ENCODE peak calls at places on chromosomes 5 and 9, in five cellular contexts. K, W, B, S and Z are unnamed samples.
A peak's percentile ranks its signal among the peaks of the same experiment; 100 is the strongest.

GRCh38 chr5:32498484-32498883 is 53.9 kb upstream of the ZFR start:
- DNase-seq in K (no peak), W (no peak), B (no peak), S (no peak), Z (no peak)

GRCh38 chr9:135480071-135480941 is 724 bp downstream of the PPP1R26 start:
- DNase-seq in S (no peak), W (no peak), B (peak; percentile 31), K (no peak), Z (no peak)

GRCh38 chr5:19608434-19608833 is 379.6 kb downstream of the CDH18 start:
- DNase-seq in S (no peak), K (no peak), W (no peak), B (no peak), Z (no peak)

GRCh38 chr5:128966375-128966774 is 1.1 kb downstream of the SLC27A6 start:
- DNase-seq in S (no peak), K (no peak), B (no peak), W (no peak), Z (no peak)

GRCh38 chr5:68418230-68418629 is 202.7 kb downstream of the PIK3R1 start:
- DNase-seq in S (no peak), B (no peak), W (no peak), K (no peak), Z (no peak)

GRCh38 chr5:172647341-172648007 is 6.4 kb downstream of the NEURL1B start:
- DNase-seq in S (no peak), K (no peak), B (no peak), W (no peak), Z (no peak)

GRCh38 chr5:157167219-157167621 is 1.2 kb upstream of the GARIN3 start:
- DNase-seq in K (no peak), B (no peak), S (no peak), W (no peak), Z (no peak)

GRCh38 chr9:127140181-127140580 is 17.7 kb upstream of the ANGPTL2 start:
- DNase-seq in W (no peak), S (no peak), K (no peak), B (no peak), Z (no peak)

GRCh38 chr9:123471843-123472570 is 116.0 kb downstream of the CRB2 start:
- DNase-seq in S (no peak), B (no peak), W (no peak), K (no peak), Z (no peak)

GRCh38 chr9:92328225-92328624 is 2.5 kb downstream of the CENPP start:
- DNase-seq in S (no peak), K (peak; percentile 46), B (no peak), W (no peak), Z (no peak)

GRCh38 chr5:56814963-56815656 is at the start of gene MAP3K1:
- DNase-seq in S (peak; percentile 24), K (peak; percentile 27), W (peak; percentile 87), B (peak; percentile 86), Z (peak; percentile 79)
- TF ChIP-seq CTCF in S (no peak), K (no peak), W (no peak), B (no peak), Z (peak; percentile 11)

DNA sequence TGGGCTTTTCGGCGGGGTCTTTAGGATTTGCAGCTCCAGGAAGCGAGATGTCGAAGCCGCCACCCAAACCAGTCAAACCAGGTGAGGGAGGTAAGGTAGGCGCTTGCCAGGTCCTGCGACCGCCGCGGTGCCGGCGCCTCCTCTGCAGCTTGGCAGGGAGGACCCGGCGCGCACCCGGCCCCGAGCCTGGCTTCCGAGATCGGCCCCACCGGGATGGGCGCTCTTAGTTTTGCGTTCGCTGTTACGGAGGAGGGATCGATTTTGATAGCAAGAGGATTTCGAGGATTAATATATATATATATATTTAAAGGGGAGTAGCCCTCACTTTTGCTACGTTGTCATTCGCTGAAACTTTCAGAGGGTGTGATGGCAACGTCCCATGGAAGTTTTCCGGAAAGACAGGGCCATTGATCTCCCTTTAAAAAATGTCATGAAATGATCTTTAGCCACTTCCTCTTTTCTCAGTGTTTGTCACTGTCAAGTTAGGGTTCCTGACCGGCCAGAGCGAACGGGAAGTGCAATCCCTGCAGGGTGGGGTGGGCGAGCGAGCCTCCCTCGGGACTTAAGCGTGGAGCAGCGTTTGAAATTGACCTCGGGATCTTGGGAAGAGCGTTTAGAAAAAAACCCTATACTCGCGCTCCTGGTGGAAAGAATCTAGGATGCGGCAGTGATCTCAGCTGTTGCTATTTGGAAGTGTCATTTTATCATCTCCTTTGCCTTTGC is 493 bp downstream of the OSTF1 start:
- DNase-seq in W (peak; percentile 88), B (peak; percentile 40), K (no peak), S (peak; percentile 25), Z (no peak)
- TF ChIP-seq CTCF in W (peak; percentile 5), B (no peak), K (no peak), S (peak; percentile 47), Z (peak; percentile 17)

GRCh38 chr9:131094622-131095021 is 1.7 kb upstream of the AIF1L start:
- DNase-seq in K (peak; percentile 77), W (no peak), S (no peak), B (no peak), Z (no peak)

GRCh38 chr9:131094015-131094414 is 2.3 kb upstream of the AIF1L start:
- DNase-seq in S (no peak), K (no peak), W (no peak), B (no peak), Z (no peak)

GRCh38 chr9:131097259-131097947 is 1.1 kb downstream of the AIF1L start:
- DNase-seq in B (no peak), K (no peak), S (no peak), W (no peak), Z (no peak)

GRCh38 chr9:131096490-131097258 is at the start of gene AIF1L:
- DNase-seq in S (no peak), W (no peak), K (no peak), B (no peak), Z (peak; percentile 59)

DNA sequence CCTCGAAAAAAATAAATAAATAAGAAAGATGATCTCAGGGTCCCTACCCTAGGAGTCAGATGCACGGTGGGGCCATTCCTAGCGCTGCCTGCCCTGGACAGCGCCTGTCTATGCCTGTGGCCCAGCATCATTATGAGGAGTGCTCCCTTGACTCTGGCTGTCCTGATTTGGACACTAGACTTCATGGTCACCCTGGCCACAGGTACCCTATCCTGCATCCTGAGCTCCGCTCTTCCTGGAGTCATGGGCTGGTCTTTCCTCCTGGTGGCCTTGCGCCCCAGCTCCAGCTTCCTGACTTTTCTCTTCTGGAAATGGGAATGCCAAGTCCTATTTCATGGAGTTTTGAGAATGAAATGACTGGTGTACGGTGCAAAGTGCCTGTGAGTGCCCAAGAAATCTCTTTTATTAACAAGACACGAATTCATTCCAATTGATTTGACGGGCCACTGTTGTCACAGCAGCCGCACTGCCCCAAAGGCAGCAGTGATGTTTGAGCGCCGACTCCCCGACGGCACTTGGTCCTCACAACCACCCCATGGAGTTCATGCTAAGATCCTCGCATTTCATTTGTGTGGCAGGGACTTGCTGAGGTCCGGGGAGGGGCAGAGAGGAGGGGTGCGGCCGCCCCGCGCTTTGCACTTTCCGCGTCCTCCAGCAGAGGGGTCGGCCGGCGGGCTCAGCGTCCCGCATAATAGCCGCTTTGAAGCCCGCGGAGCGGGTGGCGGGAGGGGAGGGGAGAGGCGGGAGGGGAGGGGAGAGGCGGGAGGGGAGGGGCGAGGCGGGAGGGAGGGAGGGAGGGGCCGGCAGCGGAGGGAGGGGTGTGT is 453 bp upstream of the AIF1L start:
- DNase-seq in S (no peak), K (no peak), W (no peak), B (no peak), Z (peak; percentile 71)
- TF ChIP-seq CTCF in S (no peak), K (no peak), W (no peak), B (no peak), Z (peak; percentile 43)

DNA sequence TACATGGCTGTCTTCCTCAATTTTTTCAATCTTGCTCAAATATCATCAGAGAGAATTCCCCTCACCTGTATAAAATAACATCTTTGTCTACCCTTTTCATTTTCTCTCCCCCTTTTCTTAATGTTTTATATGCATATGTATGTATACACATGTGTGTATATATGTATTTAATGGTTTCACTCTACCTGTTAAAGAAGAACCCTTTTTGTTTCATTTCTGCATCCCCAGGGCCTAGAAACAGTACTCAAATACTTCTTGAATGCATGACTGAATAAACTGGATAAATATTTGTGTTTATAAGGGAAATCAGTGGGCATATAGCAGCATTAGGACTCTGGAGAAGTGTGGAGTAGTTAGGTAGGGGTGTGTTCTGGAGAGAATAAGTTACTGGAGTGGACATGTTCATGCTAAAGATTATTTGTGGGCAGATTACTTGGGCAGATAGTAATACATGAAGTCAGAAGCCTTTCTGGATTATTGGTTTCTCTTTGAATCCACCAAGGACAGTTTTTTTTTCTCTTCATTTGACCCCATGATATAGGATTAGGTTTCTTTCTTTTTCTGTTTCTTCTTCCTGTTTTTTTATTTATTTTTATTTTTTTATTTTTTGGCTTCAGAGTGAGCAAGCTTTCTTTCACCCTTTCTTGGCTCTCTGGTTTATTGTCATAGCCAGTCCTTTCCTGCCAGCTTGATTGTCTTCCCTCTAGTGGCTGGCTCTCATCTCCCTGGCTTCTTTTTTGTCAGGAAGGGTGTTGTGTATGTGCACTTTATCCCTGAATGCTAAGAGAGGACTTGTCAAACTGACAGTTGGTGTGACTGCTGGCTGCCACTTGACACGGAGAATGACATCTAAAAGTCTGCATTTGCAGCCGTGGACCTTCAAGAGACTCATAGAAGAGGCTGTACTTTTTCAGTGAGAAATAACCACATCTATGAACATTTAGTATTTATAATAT is 89.3 kb downstream of the ZCCHC7 start:
- DNase-seq in B (no peak), S (no peak), K (no peak), W (no peak), Z (no peak)
- TF ChIP-seq CTCF in B (no peak), S (no peak), K (peak; percentile 26), W (no peak), Z (no peak)